ENCODE peak calls at places on chromosomes 2 and 18, in four cellular contexts. One of them, this sample, is unnamed.

GRCh38 chr2:139000087-139000486 is 219.9 kb upstream of the NXPH2 start:
- DNase-seq in GM12878: no peak
- DNase-seq in K562: no peak
- DNase-seq in HepG2: no peak
- DNase-seq in this sample: no peak

GRCh38 chr18:44988821-44989587 is 308.3 kb downstream of the SETBP1 start:
- DNase-seq in GM12878: no peak
- DNase-seq in HepG2: no peak
- DNase-seq in K562: no peak
- DNase-seq in this sample: no peak

GRCh38 chr2:168139791-168140190 is 107.6 kb downstream of the STK39 start:
- DNase-seq in GM12878: no peak
- DNase-seq in K562: no peak
- DNase-seq in HepG2: no peak
- DNase-seq in this sample: no peak

GRCh38 chr2:84830095-84830494 is 50.8 kb downstream of the TRABD2A start:
- DNase-seq in HepG2: no peak
- DNase-seq in GM12878: no peak
- DNase-seq in K562: peak; percentile 19
- DNase-seq in this sample: no peak

GRCh38 chr2:43415582-43415981 is 180.3 kb downstream of the THADA start:
- DNase-seq in K562: no peak
- DNase-seq in HepG2: no peak
- DNase-seq in GM12878: no peak
- DNase-seq in this sample: no peak

GRCh38 chr18:24114924-24115549 is 23.8 kb upstream of the CABYR start:
- DNase-seq in HepG2: peak; percentile 73
- DNase-seq in GM12878: no peak
- DNase-seq in K562: no peak
- DNase-seq in this sample: no peak

GRCh38 chr2:65331361-65331760 is 101.0 kb downstream of the SPRED2 start:
- DNase-seq in HepG2: no peak
- DNase-seq in K562: no peak
- DNase-seq in GM12878: no peak
- DNase-seq in this sample: no peak

GRCh38 chr2:120323214-120323613 is 22.7 kb upstream of the INHBB start:
- DNase-seq in HepG2: no peak
- DNase-seq in GM12878: no peak
- DNase-seq in K562: no peak
- DNase-seq in this sample: no peak

GRCh38 chr2:144975881-144976280 is 456.0 kb upstream of the ZEB2 start:
- DNase-seq in GM12878: no peak
- DNase-seq in HepG2: no peak
- DNase-seq in K562: no peak
- DNase-seq in this sample: no peak

GRCh38 chr2:134169788-134170187 is 84.1 kb upstream of the MGAT5 start:
- DNase-seq in HepG2: no peak
- DNase-seq in K562: no peak
- DNase-seq in GM12878: no peak
- DNase-seq in this sample: no peak

GRCh38 chr2:231118122-231118942 is 6.5 kb downstream of the HTR2B start:
- DNase-seq in K562: no peak
- DNase-seq in HepG2: no peak
- DNase-seq in GM12878: no peak
- DNase-seq in this sample: no peak

DNA sequence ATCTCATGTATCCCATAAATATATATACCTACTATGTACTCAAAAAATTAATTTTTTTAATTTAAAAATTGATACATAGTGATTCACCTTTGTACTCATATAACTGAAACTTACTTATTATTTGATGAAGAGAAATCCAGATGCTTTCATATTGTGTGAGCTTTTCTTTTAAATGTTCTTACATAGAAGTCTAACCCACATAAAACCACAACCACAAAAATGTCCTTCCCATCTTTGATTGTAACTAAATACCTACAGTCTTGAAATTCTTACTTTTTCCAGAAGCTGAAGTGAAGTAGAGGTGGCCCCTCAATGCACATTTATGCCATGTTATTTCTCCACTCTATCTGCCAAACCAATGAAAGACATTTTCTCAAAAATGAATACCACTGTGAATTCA is 117.9 kb upstream of the COL5A2 start:
- DNase-seq in GM12878: no peak
- DNase-seq in HepG2: no peak
- DNase-seq in K562: no peak
- DNase-seq in this sample: no peak
- TF ChIP-seq SRF in GM12878: no peak
- TF ChIP-seq SRF in HepG2: no peak
- TF ChIP-seq SRF in K562: no peak
- TF ChIP-seq SRF in this sample: no peak

GRCh38 chr18:63220903-63221302 is 98.7 kb downstream of the BCL2 start:
- DNase-seq in HepG2: no peak
- DNase-seq in K562: no peak
- DNase-seq in GM12878: no peak
- DNase-seq in this sample: no peak

GRCh38 chr18:63223837-63224236 is 95.7 kb downstream of the BCL2 start:
- DNase-seq in GM12878: no peak
- DNase-seq in K562: no peak
- DNase-seq in HepG2: no peak
- DNase-seq in this sample: no peak

GRCh38 chr18:63225434-63225833 is 94.1 kb downstream of the BCL2 start:
- DNase-seq in K562: no peak
- DNase-seq in GM12878: no peak
- DNase-seq in HepG2: no peak
- DNase-seq in this sample: no peak

DNA sequence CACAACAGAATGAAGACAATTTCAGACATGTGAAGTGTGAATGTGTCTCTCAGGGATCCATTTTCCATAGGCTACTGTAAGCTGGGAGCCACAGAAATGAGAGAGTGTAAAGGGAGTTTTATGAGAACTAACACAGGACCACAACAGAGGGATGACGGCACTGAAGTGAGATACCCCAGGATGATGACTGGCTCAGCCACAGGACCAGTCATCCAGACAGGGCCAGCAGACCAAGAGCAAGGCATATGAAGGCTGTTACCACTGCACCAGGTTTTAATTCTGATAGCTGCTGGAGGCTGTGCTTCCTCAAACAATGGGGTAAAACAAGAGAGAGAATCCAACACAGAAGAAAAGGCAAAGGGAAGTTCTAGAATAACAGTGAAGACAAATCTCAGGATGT is 95.0 kb downstream of the BCL2 start:
- DNase-seq in K562: no peak
- DNase-seq in HepG2: no peak
- DNase-seq in GM12878: no peak
- DNase-seq in this sample: no peak
- TF ChIP-seq JUND in K562: no peak
- TF ChIP-seq JUND in HepG2: no peak
- TF ChIP-seq JUND in GM12878: no peak
- TF ChIP-seq JUND in this sample: no peak

GRCh38 chr2:110149330-110150220 is 34.0 kb upstream of the MALL start:
- DNase-seq in HepG2: no peak
- DNase-seq in K562: no peak
- DNase-seq in GM12878: no peak
- DNase-seq in this sample: no peak
- TF ChIP-seq CHD2 in HepG2: no peak
- TF ChIP-seq CHD2 in K562: no peak
- TF ChIP-seq CHD2 in GM12878: no peak
- TF ChIP-seq CHD2 in this sample: no peak

GRCh38 chr2:103664690-103665089 is 902.9 kb downstream of the TMEM182 start:
- DNase-seq in HepG2: no peak
- DNase-seq in K562: no peak
- DNase-seq in GM12878: no peak
- DNase-seq in this sample: no peak

GRCh38 chr2:103667335-103667884 is 905.6 kb downstream of the TMEM182 start:
- DNase-seq in GM12878: no peak
- DNase-seq in HepG2: no peak
- DNase-seq in K562: no peak
- DNase-seq in this sample: no peak

DNA sequence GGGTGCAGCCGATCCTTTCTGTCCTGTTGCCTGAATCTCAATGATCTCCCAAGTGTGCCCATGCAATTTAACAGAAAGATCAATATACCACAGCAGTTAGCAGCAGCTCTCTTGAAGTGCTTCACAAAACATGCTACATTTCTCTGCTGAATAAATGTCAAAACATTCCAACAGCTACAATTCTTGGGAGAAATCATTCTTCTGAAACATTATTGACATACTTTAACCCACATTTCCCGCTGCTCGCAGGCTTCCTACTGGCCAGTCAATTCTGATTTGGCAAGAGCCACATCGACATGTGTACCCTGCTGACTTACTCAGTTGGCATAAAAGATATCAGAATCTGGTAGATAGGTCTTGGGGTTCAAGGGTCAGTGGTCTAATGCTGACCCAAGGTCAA is 907.7 kb downstream of the TMEM182 start:
- DNase-seq in HepG2: no peak
- DNase-seq in GM12878: no peak
- DNase-seq in K562: no peak
- DNase-seq in this sample: no peak
- TF ChIP-seq SRF in HepG2: no peak
- TF ChIP-seq SRF in GM12878: no peak
- TF ChIP-seq SRF in K562: no peak
- TF ChIP-seq SRF in this sample: no peak

DNA sequence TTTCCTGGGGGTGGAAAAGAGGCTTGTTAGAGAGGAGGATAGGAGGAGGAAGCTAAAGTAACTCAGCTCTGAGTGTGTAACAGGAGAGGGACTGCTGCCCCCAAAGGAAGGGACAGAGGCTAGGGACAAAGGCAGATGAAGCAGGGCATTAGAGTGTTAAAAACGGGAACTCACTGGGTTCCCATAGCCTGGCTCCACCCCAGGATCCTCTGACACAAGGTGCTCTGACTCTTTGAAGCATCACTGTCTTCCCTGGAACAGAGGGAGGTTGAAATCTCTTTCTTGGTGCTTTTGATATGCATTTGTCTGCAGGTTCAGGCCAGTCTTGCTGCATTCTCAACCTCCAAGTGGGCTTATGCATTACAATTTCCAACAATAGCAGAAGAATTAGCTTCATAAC is 22.9 kb downstream of the IL36A start:
- DNase-seq in K562: no peak
- DNase-seq in HepG2: no peak
- DNase-seq in GM12878: no peak
- DNase-seq in this sample: no peak
- TF ChIP-seq JUND in K562: no peak
- TF ChIP-seq JUND in HepG2: no peak
- TF ChIP-seq JUND in GM12878: no peak
- TF ChIP-seq JUND in this sample: no peak

DNA sequence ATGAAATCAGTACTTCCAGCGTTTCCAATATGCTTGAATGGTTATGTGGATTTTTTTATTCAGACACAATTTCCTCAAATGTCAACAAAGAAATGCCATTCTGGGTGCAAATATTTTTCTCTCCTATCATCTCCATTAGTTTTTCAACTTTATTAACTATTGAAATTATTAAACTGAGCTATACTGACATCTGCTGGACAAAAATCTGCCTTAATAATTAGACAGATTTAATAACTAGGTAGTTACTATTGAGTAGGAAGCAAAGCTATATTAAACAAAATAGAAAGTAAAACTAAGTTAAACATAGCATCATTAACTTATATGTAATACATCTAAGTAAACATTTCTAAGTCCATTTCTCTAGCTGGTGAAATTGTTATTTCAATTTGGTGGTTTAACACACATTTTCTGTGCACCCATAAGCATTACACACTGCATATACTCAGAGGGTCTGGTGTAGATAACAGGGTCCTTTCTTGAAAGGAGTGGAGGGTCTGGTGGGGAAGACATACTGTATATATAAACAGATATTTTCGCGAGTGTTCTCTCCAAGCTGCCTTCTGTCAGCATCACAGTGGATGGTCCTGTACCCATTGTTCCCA is 77.0 kb downstream of the LANCL1 start:
- DNase-seq in GM12878: no peak
- DNase-seq in K562: no peak
- DNase-seq in HepG2: peak; percentile 19
- DNase-seq in this sample: no peak
- TF ChIP-seq CHD2 in GM12878: no peak
- TF ChIP-seq CHD2 in K562: no peak
- TF ChIP-seq CHD2 in HepG2: no peak
- TF ChIP-seq CHD2 in this sample: no peak

DNA sequence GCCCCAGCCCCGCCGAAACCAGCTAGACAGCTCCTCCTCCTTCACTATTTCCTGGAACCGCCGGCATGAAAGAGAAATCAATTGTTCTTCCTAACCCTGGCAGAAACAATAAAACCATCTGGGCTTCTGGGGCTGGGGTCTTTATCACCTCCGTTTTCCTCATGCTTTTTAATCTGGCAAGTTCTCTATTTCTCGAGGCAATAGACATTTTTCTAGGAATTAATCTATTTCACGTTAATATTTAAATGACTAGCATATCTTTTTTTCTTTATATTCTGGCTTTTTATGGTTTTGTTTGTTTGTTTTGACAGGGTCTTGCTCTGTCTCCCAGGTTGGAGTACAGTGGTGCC is 1.4 kb upstream of the KIF1A start:
- DNase-seq in HepG2: no peak
- DNase-seq in GM12878: no peak
- DNase-seq in K562: no peak
- DNase-seq in this sample: no peak
- TF ChIP-seq SRF in HepG2: no peak
- TF ChIP-seq SRF in GM12878: no peak
- TF ChIP-seq SRF in K562: no peak
- TF ChIP-seq SRF in this sample: no peak

DNA sequence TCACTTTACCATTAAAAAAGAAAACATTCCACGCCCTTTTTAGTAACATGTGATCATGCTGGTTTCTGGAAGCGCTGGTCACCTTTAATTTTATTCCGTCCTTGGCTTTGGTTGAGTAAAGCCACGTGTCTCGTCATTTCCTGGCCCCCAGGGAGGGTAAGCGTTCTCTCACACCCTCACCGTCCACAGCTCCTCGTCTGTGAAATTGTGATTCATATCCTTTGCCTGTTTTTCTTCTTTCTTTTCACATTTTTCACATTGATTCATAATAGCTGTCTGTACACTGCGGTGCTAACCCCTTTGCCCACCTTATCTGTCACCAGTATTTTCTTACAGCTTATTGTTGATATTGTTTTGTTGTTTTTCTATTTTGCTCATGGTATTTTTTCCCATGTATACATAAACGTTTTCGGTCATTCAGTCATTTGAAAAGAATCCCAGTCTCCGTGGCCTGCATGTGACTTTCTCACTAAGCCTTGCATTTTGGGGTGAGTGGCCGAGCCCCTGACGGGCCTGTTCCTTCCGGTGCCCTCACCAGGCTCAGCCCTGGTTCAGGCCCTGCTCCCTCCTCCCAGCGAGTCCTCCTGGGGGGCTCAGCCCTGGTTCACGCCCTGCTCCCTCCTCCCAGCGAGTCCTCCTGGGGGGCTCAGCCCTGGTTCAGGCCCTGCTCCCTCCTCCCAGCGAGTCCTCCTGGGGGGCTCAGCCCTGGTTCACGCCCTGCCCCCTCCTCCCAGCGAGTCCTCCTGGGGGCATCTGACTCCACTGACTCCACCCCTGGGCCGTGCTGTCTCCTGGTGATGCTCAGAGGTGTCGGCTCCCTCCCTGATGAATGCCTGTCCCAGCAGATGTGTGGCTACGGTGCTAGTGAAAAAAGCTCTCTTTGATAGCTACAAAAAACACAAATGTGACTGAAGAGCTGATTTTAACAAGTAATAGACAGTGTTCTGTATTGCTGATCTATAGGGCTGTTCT is 249.7 kb upstream of the PXDN start:
- DNase-seq in GM12878: no peak
- DNase-seq in HepG2: no peak
- DNase-seq in K562: no peak
- DNase-seq in this sample: no peak
- TF ChIP-seq JUND in GM12878: no peak
- TF ChIP-seq JUND in HepG2: no peak
- TF ChIP-seq JUND in K562: no peak
- TF ChIP-seq JUND in this sample: no peak

GRCh38 chr2:219296142-219296541 is 13.1 kb downstream of the PTPRN start:
- DNase-seq in HepG2: no peak
- DNase-seq in GM12878: no peak
- DNase-seq in K562: peak; percentile 48
- DNase-seq in this sample: no peak
- TF ChIP-seq CHD2 in HepG2: no peak
- TF ChIP-seq CHD2 in GM12878: no peak
- TF ChIP-seq CHD2 in K562: no peak
- TF ChIP-seq CHD2 in this sample: no peak

This sample was measured in H1.